ENCODE peak calls at places on chromosomes 7 and 10, in five cellular contexts. One of them, this sample, is unnamed.

GRCh38 chr10:13684813-13685511 is 98.2 kb downstream of the PRPF18 start:
- DNase-seq in neural progenitor cell: no peak
- DNase-seq in astrocyte: no peak
- DNase-seq in HepG2: no peak
- DNase-seq in RWPE2: no peak
- DNase-seq in this sample: no peak

GRCh38 chr10:91163269-91163708 is 57.2 kb upstream of the PCGF5 start:
- DNase-seq in neural progenitor cell: peak
- DNase-seq in astrocyte: peak
- DNase-seq in HepG2: peak
- DNase-seq in RWPE2: peak
- DNase-seq in this sample: no peak

GRCh38 chr10:70695241-70696030 is 23.1 kb downstream of the ADAMTS14 start:
- DNase-seq in neural progenitor cell: no peak
- DNase-seq in astrocyte: peak
- DNase-seq in HepG2: no peak
- DNase-seq in RWPE2: no peak
- DNase-seq in this sample: no peak

GRCh38 chr7:77912293-77912692 is 113.7 kb downstream of the PHTF2 start:
- DNase-seq in neural progenitor cell: no peak
- DNase-seq in astrocyte: no peak
- DNase-seq in HepG2: no peak
- DNase-seq in RWPE2: no peak
- DNase-seq in this sample: no peak

GRCh38 chr7:86826948-86827347 is 183.2 kb downstream of the GRM3 start:
- DNase-seq in neural progenitor cell: no peak
- DNase-seq in astrocyte: no peak
- DNase-seq in HepG2: no peak
- DNase-seq in RWPE2: no peak
- DNase-seq in this sample: no peak

GRCh38 chr10:79093658-79094411 is 25.1 kb downstream of the ZMIZ1 start:
- DNase-seq in neural progenitor cell: no peak
- DNase-seq in astrocyte: peak
- DNase-seq in HepG2: peak
- DNase-seq in RWPE2: no peak
- DNase-seq in this sample: no peak

GRCh38 chr10:114042895-114043531 is 653 bp upstream of the ADRB1 start:
- DNase-seq in neural progenitor cell: peak
- DNase-seq in astrocyte: peak
- DNase-seq in HepG2: no peak
- DNase-seq in RWPE2: peak
- DNase-seq in this sample: no peak

GRCh38 chr7:130912910-130913720 is 179.1 kb upstream of the KLF14 start:
- DNase-seq in neural progenitor cell: peak
- DNase-seq in astrocyte: peak
- DNase-seq in HepG2: peak
- DNase-seq in RWPE2: peak
- DNase-seq in this sample: no peak

GRCh38 chr7:155461631-155462030 is 3.7 kb downstream of the EN2 start:
- DNase-seq in neural progenitor cell: no peak
- DNase-seq in astrocyte: no peak
- DNase-seq in HepG2: no peak
- DNase-seq in RWPE2: peak
- DNase-seq in this sample: no peak

GRCh38 chr7:98205162-98205845 is 5.9 kb upstream of the BHLHA15 start:
- DNase-seq in neural progenitor cell: no peak
- DNase-seq in astrocyte: no peak
- DNase-seq in HepG2: no peak
- DNase-seq in RWPE2: no peak
- DNase-seq in this sample: no peak

GRCh38 chr10:95818663-95819062 is 62.7 kb downstream of the ENTPD1 start:
- DNase-seq in neural progenitor cell: no peak
- DNase-seq in astrocyte: peak
- DNase-seq in HepG2: peak
- DNase-seq in RWPE2: no peak
- DNase-seq in this sample: no peak

GRCh38 chr7:29806131-29806792 is at the start of gene WIPF3:
- DNase-seq in neural progenitor cell: peak
- DNase-seq in astrocyte: no peak
- DNase-seq in HepG2: no peak
- DNase-seq in RWPE2: peak
- DNase-seq in this sample: no peak

GRCh38 chr7:22712999-22713398 is 14.0 kb upstream of the IL6 start:
- DNase-seq in neural progenitor cell: no peak
- DNase-seq in astrocyte: no peak
- DNase-seq in HepG2: no peak
- DNase-seq in RWPE2: no peak
- DNase-seq in this sample: no peak

GRCh38 chr7:30430777-30431176 is 47.8 kb downstream of the NOD1 start:
- DNase-seq in neural progenitor cell: no peak
- DNase-seq in astrocyte: no peak
- DNase-seq in HepG2: no peak
- DNase-seq in RWPE2: peak
- DNase-seq in this sample: no peak

GRCh38 chr10:1002425-1003006 is 14.3 kb downstream of the GTPBP4 start:
- DNase-seq in neural progenitor cell: no peak
- DNase-seq in astrocyte: no peak
- DNase-seq in HepG2: no peak
- DNase-seq in RWPE2: no peak
- DNase-seq in this sample: no peak

GRCh38 chr7:137930616-137931015 is 71.3 kb downstream of the CREB3L2 start:
- DNase-seq in neural progenitor cell: no peak
- DNase-seq in astrocyte: peak
- DNase-seq in HepG2: no peak
- DNase-seq in RWPE2: no peak
- DNase-seq in this sample: no peak

GRCh38 chr7:26723140-26723539 is 141.2 kb downstream of the SKAP2 start:
- DNase-seq in neural progenitor cell: peak
- DNase-seq in astrocyte: no peak
- DNase-seq in HepG2: no peak
- DNase-seq in RWPE2: no peak
- DNase-seq in this sample: no peak

GRCh38 chr7:2299853-2300512 is 14.3 kb downstream of the SNX8 start:
- DNase-seq in neural progenitor cell: no peak
- DNase-seq in astrocyte: no peak
- DNase-seq in HepG2: no peak
- DNase-seq in RWPE2: no peak
- DNase-seq in this sample: no peak

GRCh38 chr7:140008755-140009610 is 53.8 kb downstream of the PARP12 start:
- DNase-seq in neural progenitor cell: no peak
- DNase-seq in astrocyte: no peak
- DNase-seq in HepG2: no peak
- DNase-seq in RWPE2: no peak
- DNase-seq in this sample: no peak

GRCh38 chr7:45080265-45080957 is 8.4 kb downstream of the NACAD start:
- DNase-seq in neural progenitor cell: no peak
- DNase-seq in astrocyte: no peak
- DNase-seq in HepG2: no peak
- DNase-seq in RWPE2: no peak
- DNase-seq in this sample: no peak

GRCh38 chr10:47027812-47028260 is 116.6 kb downstream of the PTPN20 start:
- DNase-seq in neural progenitor cell: no peak
- DNase-seq in astrocyte: no peak
- DNase-seq in HepG2: no peak
- DNase-seq in RWPE2: no peak
- DNase-seq in this sample: no peak

GRCh38 chr7:80500325-80500724 is 11.5 kb downstream of the GNAT3 start:
- DNase-seq in neural progenitor cell: no peak
- DNase-seq in astrocyte: no peak
- DNase-seq in HepG2: no peak
- DNase-seq in RWPE2: no peak
- DNase-seq in this sample: no peak

GRCh38 chr10:124928545-124928944 is 13.4 kb upstream of the ZRANB1 start:
- DNase-seq in neural progenitor cell: no peak
- DNase-seq in astrocyte: no peak
- DNase-seq in HepG2: no peak
- DNase-seq in RWPE2: no peak
- DNase-seq in this sample: no peak

GRCh38 chr10:79055100-79055782 is 13.5 kb upstream of the ZMIZ1 start:
- DNase-seq in neural progenitor cell: no peak
- DNase-seq in astrocyte: no peak
- DNase-seq in HepG2: no peak
- DNase-seq in RWPE2: peak
- DNase-seq in this sample: no peak

GRCh38 chr10:96699613-96700012 is 20.7 kb downstream of the PIK3AP1 start:
- DNase-seq in neural progenitor cell: no peak
- DNase-seq in astrocyte: no peak
- DNase-seq in HepG2: no peak
- DNase-seq in RWPE2: no peak
- DNase-seq in this sample: no peak

GRCh38 chr10:108868881-108869280 is 1054.4 kb downstream of the XPNPEP1 start:
- DNase-seq in neural progenitor cell: no peak
- DNase-seq in astrocyte: no peak
- DNase-seq in HepG2: no peak
- DNase-seq in RWPE2: no peak
- DNase-seq in this sample: no peak

GRCh38 chr10:108877130-108877529 is 1046.2 kb downstream of the XPNPEP1 start:
- DNase-seq in neural progenitor cell: no peak
- DNase-seq in astrocyte: peak
- DNase-seq in HepG2: no peak
- DNase-seq in RWPE2: no peak
- DNase-seq in this sample: no peak

DNA sequence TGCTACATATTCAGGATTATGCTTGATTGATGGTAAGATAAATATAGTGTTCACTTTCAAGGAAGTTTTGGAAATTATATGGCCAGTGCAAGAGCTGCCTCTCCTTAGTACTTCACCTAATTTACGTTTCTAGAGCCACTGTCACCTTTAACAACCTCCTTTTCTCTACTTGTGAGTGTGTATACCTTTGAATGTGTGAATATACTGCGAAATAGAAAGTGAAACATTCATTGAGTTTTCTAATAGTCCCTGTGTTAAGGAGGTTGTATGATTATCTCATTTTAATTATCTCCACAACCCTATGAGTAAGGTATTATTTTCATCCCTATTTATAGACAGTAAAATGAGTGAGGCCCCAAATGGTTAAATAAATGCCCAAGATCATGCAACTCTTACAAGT is 1050.5 kb downstream of the XPNPEP1 start:
- DNase-seq in neural progenitor cell: no peak
- DNase-seq in astrocyte: no peak
- DNase-seq in HepG2: no peak
- DNase-seq in RWPE2: no peak
- DNase-seq in this sample: no peak
- H3K4me3 ChIP-seq in neural progenitor cell: no peak
- H3K4me3 ChIP-seq in astrocyte: no peak
- H3K4me3 ChIP-seq in HepG2: no peak
- H3K4me3 ChIP-seq in RWPE2: no peak
- H3K4me3 ChIP-seq in this sample: no peak

DNA sequence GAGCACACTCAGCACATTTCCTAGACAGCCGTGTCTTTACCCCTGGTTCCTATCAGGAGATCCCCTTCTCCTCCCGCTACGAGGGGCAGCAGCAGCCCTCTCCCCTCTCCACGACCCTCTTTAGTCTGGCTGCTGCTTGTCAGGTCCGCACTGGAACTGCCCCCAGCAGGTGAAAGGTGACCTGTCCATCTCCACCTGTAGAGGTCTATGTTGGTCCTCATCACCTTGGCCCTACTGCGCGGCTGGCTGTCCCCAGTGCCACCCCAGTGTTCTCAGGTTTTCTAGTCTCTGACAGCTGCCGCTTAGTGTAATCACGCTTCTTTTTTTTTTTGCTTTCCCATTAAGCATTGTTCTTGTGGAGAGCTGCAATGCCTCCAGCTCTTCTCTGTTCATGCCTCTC is 545.7 kb downstream of the SDK1 start:
- DNase-seq in neural progenitor cell: no peak
- DNase-seq in astrocyte: no peak
- DNase-seq in HepG2: no peak
- DNase-seq in RWPE2: no peak
- DNase-seq in this sample: no peak
- TF ChIP-seq CTCF in neural progenitor cell: no peak
- TF ChIP-seq CTCF in astrocyte: no peak
- TF ChIP-seq CTCF in HepG2: no peak
- TF ChIP-seq CTCF in RWPE2: no peak
- TF ChIP-seq CTCF in this sample: no peak

GRCh38 chr10:4240641-4241197 is 455.7 kb upstream of the KLF6 start:
- DNase-seq in neural progenitor cell: no peak
- DNase-seq in astrocyte: peak
- DNase-seq in HepG2: no peak
- DNase-seq in RWPE2: no peak
- DNase-seq in this sample: no peak

GRCh38 chr10:4242561-4243035 is 457.6 kb upstream of the KLF6 start:
- DNase-seq in neural progenitor cell: peak
- DNase-seq in astrocyte: peak
- DNase-seq in HepG2: no peak
- DNase-seq in RWPE2: no peak
- DNase-seq in this sample: no peak

GRCh38 chr10:4243169-4243568 is 458.2 kb upstream of the KLF6 start:
- DNase-seq in neural progenitor cell: no peak
- DNase-seq in astrocyte: no peak
- DNase-seq in HepG2: no peak
- DNase-seq in RWPE2: no peak
- DNase-seq in this sample: no peak

GRCh38 chr10:4243651-4244050 is 458.6 kb upstream of the KLF6 start:
- DNase-seq in neural progenitor cell: no peak
- DNase-seq in astrocyte: peak
- DNase-seq in HepG2: no peak
- DNase-seq in RWPE2: no peak
- DNase-seq in this sample: no peak

DNA sequence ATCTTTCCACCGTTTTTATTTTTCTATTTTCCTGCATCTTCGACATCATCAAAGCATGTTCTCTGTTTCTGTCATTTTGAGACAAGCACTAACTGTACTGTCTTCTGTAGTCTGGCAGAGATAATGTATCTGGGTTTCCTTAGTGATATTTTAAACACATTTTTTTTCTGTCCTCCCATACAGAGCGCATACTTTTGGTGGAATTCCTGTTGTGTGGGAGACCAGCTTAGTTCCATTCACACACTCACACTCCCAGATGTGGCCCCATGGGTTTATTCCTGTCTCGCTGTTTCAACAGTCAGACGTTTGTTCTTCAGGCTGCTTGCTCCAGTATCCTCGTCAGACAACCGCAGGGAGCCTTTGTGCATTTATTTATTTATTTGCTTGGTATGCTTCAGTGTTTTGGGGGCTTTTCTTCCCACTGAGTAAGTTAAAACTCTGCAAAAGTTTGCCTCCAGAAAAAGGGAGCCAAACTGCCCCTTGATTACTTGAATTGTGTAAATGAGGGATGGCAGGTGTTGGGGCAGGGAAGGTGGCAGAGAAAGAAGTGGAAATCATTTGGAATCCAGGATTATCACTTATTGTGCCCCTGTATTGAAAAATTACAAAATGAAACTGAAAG is 456.8 kb upstream of the KLF6 start:
- DNase-seq in neural progenitor cell: peak
- DNase-seq in astrocyte: peak
- DNase-seq in HepG2: no peak
- DNase-seq in RWPE2: no peak
- DNase-seq in this sample: no peak
- H3K4me3 ChIP-seq in neural progenitor cell: no peak
- H3K4me3 ChIP-seq in astrocyte: peak
- H3K4me3 ChIP-seq in HepG2: no peak
- H3K4me3 ChIP-seq in RWPE2: no peak
- H3K4me3 ChIP-seq in this sample: no peak

DNA sequence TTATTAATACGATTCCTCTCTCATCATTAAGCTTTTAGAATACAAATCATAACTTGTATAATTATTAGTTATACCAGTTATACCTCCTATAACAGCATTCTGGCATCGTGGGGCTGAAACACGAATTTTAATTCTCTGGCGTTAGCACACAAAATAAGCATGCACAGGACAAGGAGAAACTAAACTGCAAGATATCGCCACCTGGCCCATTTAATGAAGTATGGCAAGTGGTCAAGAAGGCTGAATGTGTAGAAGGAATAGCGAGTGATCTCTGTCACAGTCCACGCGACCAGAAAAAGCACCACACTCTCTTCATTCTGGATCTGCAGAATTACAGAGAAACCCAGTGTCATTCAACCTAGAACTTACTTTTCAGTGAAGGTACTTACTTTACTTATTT is 18.1 kb downstream of the HACD1 start:
- DNase-seq in neural progenitor cell: peak
- DNase-seq in astrocyte: peak
- DNase-seq in HepG2: no peak
- DNase-seq in RWPE2: no peak
- DNase-seq in this sample: peak
- TF ChIP-seq CTCF in neural progenitor cell: peak
- TF ChIP-seq CTCF in astrocyte: peak
- TF ChIP-seq CTCF in HepG2: peak
- TF ChIP-seq CTCF in RWPE2: peak
- TF ChIP-seq CTCF in this sample: peak